ENCODE peak calls at places on chromosome 4, in ten cellular contexts. B, Q, K, T, P, M, F, D, I and R are unnamed samples.

GRCh38 chr4:762211-763190 is 56.9 kb downstream of the PCGF3 start:
- DNase-seq in B (peak), Q (no peak), K (no peak), T (no peak), P (peak), M (no peak), F (no peak), D (no peak), I (peak), R (peak)

GRCh38 chr4:3336389-3337356 is 43.9 kb downstream of the RGS12 start:
- DNase-seq in B (no peak), Q (no peak), K (no peak), T (no peak), P (no peak), M (no peak), F (no peak), D (no peak), I (no peak), R (no peak)

GRCh38 chr4:164997324-164997723 is 19.9 kb upstream of the TRIM61 start:
- DNase-seq in B (peak), Q (no peak), K (no peak), T (no peak), P (no peak), M (no peak), F (no peak), D (no peak), I (peak), R (peak)

GRCh38 chr4:134624365-134624764 is 422.8 kb upstream of the PABPC4L start:
- DNase-seq in B (no peak), Q (no peak), K (no peak), T (no peak), P (no peak), M (no peak), F (no peak), D (no peak), I (no peak), R (no peak)

GRCh38 chr4:165439344-165439743 is 60.5 kb downstream of the CPE start:
- DNase-seq in B (no peak), Q (no peak), K (no peak), T (no peak), P (no peak), M (no peak), F (no peak), D (no peak), I (no peak), R (no peak)

GRCh38 chr4:180665994-180666818 is 1577.0 kb upstream of the TENM3 start:
- DNase-seq in B (peak), Q (no peak), K (peak), T (no peak), P (peak), M (no peak), F (no peak), D (peak), I (peak), R (peak)

GRCh38 chr4:73609688-73610087 is 10.5 kb downstream of the RASSF6 start:
- DNase-seq in B (peak), Q (no peak), K (no peak), T (no peak), P (peak), M (no peak), F (no peak), D (no peak), I (no peak), R (no peak)

GRCh38 chr4:8817081-8817812 is 54.4 kb downstream of the HMX1 start:
- DNase-seq in B (no peak), Q (no peak), K (no peak), T (peak), P (no peak), M (peak), F (no peak), D (no peak), I (no peak), R (no peak)

GRCh38 chr4:16016536-16016935 is 53.6 kb upstream of the FGFBP2 start:
- DNase-seq in B (no peak), Q (no peak), K (no peak), T (no peak), P (no peak), M (no peak), F (no peak), D (no peak), I (no peak), R (no peak)

GRCh38 chr4:5998333-5998936 is 19.8 kb downstream of the C4orf50 start:
- DNase-seq in B (peak), Q (peak), K (no peak), T (peak), P (peak), M (peak), F (peak), D (peak), I (peak), R (peak)